ENCODE peak calls at places on chromosomes 5 and 9, in five cellular contexts. A is PC-9; D is nucleus accumbens; V is GOT3; G is activated CD8-positive, alpha-beta memory T cell treated with anti-CD3 and anti-CD28 coated beads for 1 hour. M is an unnamed sample.
A peak's percentile ranks its signal among the peaks of the same experiment; 100 is the strongest.

GRCh38 chr9:37426846-37427245 is 4.3 kb downstream of the GRHPR start:
- DNase-seq in V (no peak), A (no peak), G (no peak), D (no peak), M (no peak)

GRCh38 chr9:16060457-16061129 is 507.8 kb downstream of the CCDC171 start:
- DNase-seq in D (no peak), G (no peak), A (no peak), V (no peak), M (no peak)

GRCh38 chr5:153340139-153340538 is 150.3 kb upstream of the GRIA1 start:
- DNase-seq in G (no peak), D (no peak), A (no peak), V (no peak), M (no peak)

GRCh38 chr5:116063950-116064349 is 20.9 kb upstream of the COMMD10 start:
- DNase-seq in D (no peak), A (no peak), G (no peak), V (no peak), M (no peak)

GRCh38 chr5:139642891-139643871 is 5.0 kb upstream of the CXXC5 start:
- DNase-seq in D (no peak), V (no peak), A (peak; percentile 79), G (no peak), M (peak; percentile 79)

GRCh38 chr9:70477146-70477745 is 62.8 kb upstream of the KLF9 start:
- DNase-seq in G (no peak), V (no peak), D (no peak), A (no peak), M (no peak)

GRCh38 chr5:133287500-133287899 is 235.7 kb downstream of the HSPA4 start:
- DNase-seq in A (no peak), G (peak; percentile 12), D (no peak), V (no peak), M (no peak)

GRCh38 chr9:20722221-20722620 is 38.2 kb downstream of the FOCAD start:
- DNase-seq in A (no peak), V (no peak), G (no peak), D (no peak), M (no peak)

GRCh38 chr5:90921428-90921973 is 362.9 kb downstream of the ADGRV1 start:
- DNase-seq in D (no peak), A (no peak), V (no peak), G (no peak), M (no peak)

GRCh38 chr9:123373941-123374340 is 17.9 kb downstream of the CRB2 start:
- DNase-seq in G (no peak), V (no peak), D (no peak), A (no peak), M (peak; percentile 90)

GRCh38 chr9:86943223-86943870 is 4.0 kb downstream of the GAS1 start:
- DNase-seq in A (no peak), D (no peak), V (no peak), G (no peak), M (no peak)

GRCh38 chr5:149563461-149563860 is 12.2 kb upstream of the CSNK1A1 start:
- DNase-seq in D (no peak), G (no peak), A (no peak), V (no peak), M (peak; percentile 73)

GRCh38 chr5:164798110-164798509 is 1292.7 kb downstream of the MAT2B start:
- DNase-seq in A (no peak), V (no peak), D (no peak), G (no peak), M (no peak)

GRCh38 chr9:78297672-78297961 is 692 bp downstream of the PSAT1 start:
- DNase-seq in D (no peak), V (no peak), G (no peak), A (peak; percentile 37), M (peak; percentile 90)

GRCh38 chr5:140840978-140841962 is at the start of gene PCDHA8:
- DNase-seq in G (no peak), A (no peak), D (no peak), V (no peak), M (no peak)

GRCh38 chr5:78538240-78538850 is 110.2 kb downstream of the LHFPL2 start:
- DNase-seq in G (no peak), D (no peak), A (no peak), V (no peak), M (no peak)

GRCh38 chr9:97505845-97506244 is 4.4 kb downstream of the TMOD1 start:
- DNase-seq in A (no peak), G (no peak), V (no peak), D (no peak), M (peak; percentile 62)

GRCh38 chr5:125798311-125798710 is 624.9 kb upstream of the GRAMD2B start:
- DNase-seq in V (no peak), A (no peak), D (no peak), G (no peak), M (peak; percentile 42)

GRCh38 chr9:94945191-94946144 is 219.0 kb downstream of the AOPEP start:
- DNase-seq in A (peak; percentile 70), D (peak; percentile 43), V (no peak), G (no peak), M (peak; percentile 90)

GRCh38 chr5:53569486-53569885 is 9.0 kb downstream of the NDUFS4 start:
- DNase-seq in V (no peak), G (no peak), A (no peak), D (no peak), M (no peak)